ENCODE peak calls at places on chromosome X, in eight cellular contexts. G, Y, A, F, J, K, Z and P are unnamed samples.

GRCh38 chrX:5646818-5647217 is 581.8 kb downstream of the NLGN4X start:
- DNase-seq in G (no peak), Y (no peak), A (no peak), F (no peak), J (no peak), K (no peak), Z (no peak), P (no peak)

GRCh38 chrX:21972721-21973120 is 32.2 kb downstream of the SMS start:
- DNase-seq in G (no peak), Y (no peak), A (no peak), F (peak; percentile 44), J (peak; percentile 66), K (no peak), Z (no peak), P (no peak)

GRCh38 chrX:136268051-136269048 is 17.1 kb upstream of the MAP7D3 start:
- DNase-seq in G (no peak), Y (no peak), A (peak; percentile 24), F (no peak), J (peak; percentile 52), K (peak; percentile 14), Z (no peak), P (no peak)

GRCh38 chrX:16089086-16089485 is 34.3 kb upstream of the GRPR start:
- DNase-seq in G (no peak), Y (no peak), A (no peak), F (no peak), J (no peak), K (no peak), Z (no peak), P (no peak)

GRCh38 chrX:20529301-20529700 is 262.6 kb upstream of the RPS6KA3 start:
- DNase-seq in G (no peak), Y (no peak), A (no peak), F (no peak), J (no peak), K (no peak), Z (no peak), P (no peak)

GRCh38 chrX:133868687-133869086 is 116.7 kb downstream of the GPC3 start:
- DNase-seq in G (no peak), Y (no peak), A (no peak), F (no peak), J (no peak), K (no peak), Z (no peak), P (no peak)

GRCh38 chrX:125998432-125998831 is 167.7 kb downstream of the DCAF12L2 start:
- DNase-seq in G (no peak), Y (no peak), A (peak; percentile 19), F (no peak), J (no peak), K (no peak), Z (no peak), P (no peak)

GRCh38 chrX:115521717-115522116 is 39.3 kb upstream of the PLS3 start:
- DNase-seq in G (no peak), Y (no peak), A (no peak), F (no peak), J (peak; percentile 26), K (no peak), Z (no peak), P (no peak)

GRCh38 chrX:55783723-55784122 is 66.2 kb downstream of the RRAGB start:
- DNase-seq in G (no peak), Y (no peak), A (no peak), F (no peak), J (no peak), K (no peak), Z (no peak), P (no peak)

GRCh38 chrX:115894087-115894486 is 276.5 kb upstream of the AGTR2 start:
- DNase-seq in G (peak; percentile 53), Y (no peak), A (peak; percentile 13), F (no peak), J (peak; percentile 11), K (no peak), Z (no peak), P (no peak)

GRCh38 chrX:15931362-15931761 is 76.7 kb upstream of the AP1S2 start:
- DNase-seq in G (no peak), Y (no peak), A (no peak), F (no peak), J (no peak), K (no peak), Z (no peak), P (no peak)

GRCh38 chrX:118872102-118872566 is 48.5 kb downstream of the ZCCHC12 start:
- DNase-seq in G (no peak), Y (no peak), A (no peak), F (no peak), J (no peak), K (peak; percentile 59), Z (no peak), P (no peak)

GRCh38 chrX:11886745-11887144 is 128.7 kb downstream of the MSL3 start:
- DNase-seq in G (no peak), Y (no peak), A (no peak), F (no peak), J (peak; percentile 29), K (no peak), Z (no peak), P (no peak)

GRCh38 chrX:11049976-11050375 is 61.2 kb upstream of the HCCS start:
- DNase-seq in G (no peak), Y (no peak), A (no peak), F (no peak), J (no peak), K (no peak), Z (no peak), P (no peak)

GRCh38 chrX:68355629-68355920 is 77.7 kb downstream of the OPHN1 start:
- DNase-seq in G (no peak), Y (no peak), A (no peak), F (no peak), J (no peak), K (no peak), Z (no peak), P (no peak)

GRCh38 chrX:24054182-24055042 is at the start of gene EIF2S3:
- DNase-seq in G (peak; percentile 95), Y (peak; percentile 91), A (peak; percentile 96), F (peak; percentile 86), J (peak; percentile 97), K (peak; percentile 86), Z (peak; percentile 70), P (peak; percentile 87)

GRCh38 chrX:24055043-24055356 is 244 bp downstream of the EIF2S3 start:
- DNase-seq in G (no peak), Y (no peak), A (no peak), F (no peak), J (no peak), K (no peak), Z (no peak), P (no peak)
- H3K4me3 ChIP-seq in G (no peak overlapping the region), Y (peak overlapping the region; percentile 72), A (no peak overlapping the region), F (no peak overlapping the region), J (peak overlapping the region; percentile 79), K (peak overlapping the region; percentile 71), Z (no peak overlapping the region), P (peak overlapping the region; percentile 66)

DNA sequence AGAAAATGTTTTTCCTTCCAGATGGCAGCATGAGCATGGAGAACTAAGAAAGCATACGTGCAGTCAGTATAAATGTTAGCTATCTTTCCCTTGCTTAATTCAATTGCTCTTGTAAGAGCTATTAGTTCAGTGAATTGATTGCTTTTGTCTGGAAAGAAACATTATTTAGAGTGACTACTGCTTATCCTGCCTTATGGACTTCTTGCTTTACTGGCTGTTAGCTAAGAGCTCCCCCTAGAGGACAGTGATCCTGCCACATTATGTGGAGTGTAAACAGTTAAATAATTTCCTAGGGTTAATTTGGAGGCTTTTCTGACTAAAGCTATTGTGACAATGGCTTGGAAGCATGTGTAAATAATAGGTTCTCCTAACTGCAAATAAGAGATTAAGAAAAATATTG is 1402.4 kb downstream of the FAM133A start:
- DNase-seq in G (no peak), Y (no peak), A (peak; percentile 67), F (no peak), J (peak; percentile 49), K (no peak), Z (no peak), P (no peak)
- TF ChIP-seq CTCF in G (peak; percentile 28), Y (peak; percentile 31), A (peak; percentile 85), F (peak; percentile 62), J (peak; percentile 56), K (peak; percentile 38), Z (peak; percentile 28), P (no peak)

GRCh38 chrX:71616672-71617529 is 1.4 kb downstream of the CXCR3 start:
- DNase-seq in G (no peak), Y (no peak), A (no peak), F (no peak), J (no peak), K (no peak), Z (no peak), P (no peak)

GRCh38 chrX:71615056-71615455 is 3.3 kb downstream of the CXCR3 start:
- DNase-seq in G (no peak), Y (no peak), A (no peak), F (no peak), J (no peak), K (no peak), Z (no peak), P (no peak)

GRCh38 chrX:71617742-71618141 is 569 bp downstream of the CXCR3 start:
- DNase-seq in G (no peak), Y (no peak), A (no peak), F (no peak), J (no peak), K (no peak), Z (no peak), P (no peak)

GRCh38 chrX:71618303-71618721 is at the start of gene CXCR3:
- DNase-seq in G (no peak), Y (peak; percentile 72), A (no peak), F (no peak), J (no peak), K (no peak), Z (no peak), P (no peak)

DNA sequence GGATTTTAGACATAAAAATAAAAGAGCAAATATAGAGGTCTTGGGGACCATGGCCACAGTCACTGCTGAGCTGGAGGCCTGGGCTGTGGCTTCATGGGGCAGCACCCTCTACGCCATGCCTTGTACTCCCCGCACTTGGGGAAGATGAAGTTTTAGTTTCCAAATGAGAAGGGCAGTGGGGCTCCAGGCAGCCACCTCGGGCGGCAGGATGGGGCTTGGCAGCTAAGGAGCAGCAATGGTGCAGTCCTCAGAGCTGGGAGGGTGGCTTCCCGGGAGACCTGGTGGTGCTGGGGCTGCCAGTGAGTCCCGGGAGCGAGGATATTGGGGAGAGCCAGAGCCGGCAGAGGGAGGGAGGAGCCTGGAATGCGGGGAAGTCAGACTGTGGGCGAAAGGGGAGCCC is 2.4 kb downstream of the CXCR3 start:
- DNase-seq in G (no peak), Y (no peak), A (no peak), F (no peak), J (no peak), K (no peak), Z (no peak), P (no peak)
- H3K4me3 ChIP-seq in G (no peak overlapping the region), Y (no peak overlapping the region), A (no peak overlapping the region), F (no peak overlapping the region), J (no peak overlapping the region), K (no peak overlapping the region), Z (no peak overlapping the region), P (no peak overlapping the region)

DNA sequence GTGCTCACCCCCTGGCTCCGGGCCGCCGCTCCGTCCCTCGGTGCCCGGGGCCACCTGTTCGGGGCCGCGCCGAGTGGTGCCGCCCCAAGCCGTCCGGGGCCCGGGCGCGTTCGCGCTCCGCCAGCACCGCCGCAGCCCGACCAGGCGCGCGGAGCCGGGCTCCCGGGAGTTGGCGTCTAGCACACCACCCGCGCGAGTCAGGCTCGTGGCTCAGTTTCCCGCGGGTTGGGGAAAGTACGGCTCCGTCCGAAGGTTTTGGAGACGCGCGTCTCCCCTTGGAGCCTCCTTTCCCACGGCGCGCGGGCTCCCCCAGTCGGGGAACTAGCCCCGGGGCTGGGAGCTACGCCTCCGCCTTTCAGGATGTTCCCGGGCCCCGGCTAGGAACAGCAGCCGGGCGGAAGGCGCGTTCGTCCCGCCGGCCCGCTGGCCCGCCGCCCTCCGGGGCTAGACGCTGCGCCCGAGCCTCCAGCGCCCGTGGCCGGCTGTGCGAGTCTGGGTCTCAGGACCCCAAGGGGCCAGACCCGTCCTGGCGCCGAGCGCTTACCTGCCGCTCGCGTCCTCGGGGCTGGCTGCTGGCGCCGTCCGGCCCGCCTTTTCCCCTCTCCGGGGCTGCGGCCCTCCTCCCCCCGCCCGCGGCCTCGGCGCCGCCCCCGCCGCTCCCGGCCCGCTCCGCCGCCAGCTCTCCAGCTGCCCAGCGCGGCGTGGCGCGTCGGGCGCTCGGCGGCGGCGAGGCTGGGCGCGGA is at the start of gene ADGRG2:
- DNase-seq in G (no peak), Y (peak; percentile 72), A (peak; percentile 68), F (no peak), J (peak; percentile 35), K (no peak), Z (no peak), P (no peak)
- TF ChIP-seq CTCF in G (no peak), Y (no peak), A (peak; percentile 14), F (peak; percentile 24), J (no peak), K (no peak), Z (peak; percentile 31), P (no peak)